ENCODE peak calls at places on chromosomes 12 and 14, in four cellular contexts. One of them, this sample, is unnamed. For H3K36me3, the result is how much of the 10 kb centered on the place peaks cover.

GRCh38 chr12:34401659-34402227 is 379.4 kb downstream of the ALG10 start:
- DNase-seq in HepG2: no peak
- DNase-seq in H1: no peak
- DNase-seq in K562: peak
- DNase-seq in this sample: no peak

GRCh38 chr12:42961395-42961794 is 371.8 kb upstream of the PRICKLE1 start:
- DNase-seq in HepG2: peak
- DNase-seq in H1: peak
- DNase-seq in K562: no peak
- DNase-seq in this sample: peak

GRCh38 chr14:56351861-56352260 is 227.7 kb upstream of the TMEM260 start:
- DNase-seq in HepG2: no peak
- DNase-seq in H1: no peak
- DNase-seq in K562: no peak
- DNase-seq in this sample: no peak

GRCh38 chr12:62468935-62469334 is 2.3 kb downstream of the MON2 start:
- DNase-seq in HepG2: no peak
- DNase-seq in H1: no peak
- DNase-seq in K562: no peak
- DNase-seq in this sample: no peak

GRCh38 chr12:25041006-25041741 is 92.3 kb upstream of the BCAT1 start:
- DNase-seq in HepG2: no peak
- DNase-seq in H1: no peak
- DNase-seq in K562: no peak
- DNase-seq in this sample: no peak

GRCh38 chr14:41380017-41380416 is 226.7 kb upstream of the LRFN5 start:
- DNase-seq in HepG2: no peak
- DNase-seq in H1: no peak
- DNase-seq in K562: no peak
- DNase-seq in this sample: no peak

GRCh38 chr14:103127861-103128598 is 4.8 kb downstream of the TNFAIP2 start:
- DNase-seq in HepG2: no peak
- DNase-seq in H1: no peak
- DNase-seq in K562: no peak
- DNase-seq in this sample: no peak

GRCh38 chr12:108858399-108859074 is 1.2 kb upstream of the SSH1 start:
- DNase-seq in HepG2: no peak
- DNase-seq in H1: no peak
- DNase-seq in K562: no peak
- DNase-seq in this sample: peak

GRCh38 chr14:77645520-77646230 is 29.2 kb upstream of the SPTLC2 start:
- DNase-seq in HepG2: no peak
- DNase-seq in H1: no peak
- DNase-seq in K562: no peak
- DNase-seq in this sample: no peak

GRCh38 chr12:74066476-74066875 is 471.2 kb upstream of the ATXN7L3B start:
- DNase-seq in HepG2: no peak
- DNase-seq in H1: no peak
- DNase-seq in K562: no peak
- DNase-seq in this sample: no peak

GRCh38 chr12:98446716-98447115 is 68.7 kb upstream of the TMPO start:
- DNase-seq in HepG2: no peak
- DNase-seq in H1: no peak
- DNase-seq in K562: no peak
- DNase-seq in this sample: no peak

GRCh38 chr14:55386037-55386798 is 25.4 kb downstream of the ATG14 start:
- DNase-seq in HepG2: no peak
- DNase-seq in H1: no peak
- DNase-seq in K562: no peak
- DNase-seq in this sample: no peak

GRCh38 chr12:12870454-12870853 is 20.9 kb upstream of the GPRC5A start:
- DNase-seq in HepG2: peak
- DNase-seq in H1: no peak
- DNase-seq in K562: no peak
- DNase-seq in this sample: peak

GRCh38 chr14:22521449-22522239 is 67.4 kb downstream of the DAD1 start:
- DNase-seq in HepG2: peak
- DNase-seq in H1: no peak
- DNase-seq in K562: no peak
- DNase-seq in this sample: no peak

GRCh38 chr12:109018276-109018675 is 2.6 kb downstream of the SVOP start:
- DNase-seq in HepG2: no peak
- DNase-seq in H1: no peak
- DNase-seq in K562: no peak
- DNase-seq in this sample: no peak

GRCh38 chr14:91300957-91301356 is 56.5 kb upstream of the GPR68 start:
- DNase-seq in HepG2: no peak
- DNase-seq in H1: no peak
- DNase-seq in K562: no peak
- DNase-seq in this sample: no peak

GRCh38 chr14:103141117-103141796 is 18.0 kb downstream of the TNFAIP2 start:
- DNase-seq in HepG2: peak
- DNase-seq in H1: peak
- DNase-seq in K562: peak
- DNase-seq in this sample: peak

GRCh38 chr12:80178846-80179245 is 79.5 kb downstream of the OTOGL start:
- DNase-seq in HepG2: no peak
- DNase-seq in H1: no peak
- DNase-seq in K562: no peak
- DNase-seq in this sample: no peak

GRCh38 chr12:25283006-25283405 is 32.3 kb upstream of the KRAS start:
- DNase-seq in HepG2: no peak
- DNase-seq in H1: no peak
- DNase-seq in K562: no peak
- DNase-seq in this sample: peak

GRCh38 chr12:53325539-53326061 is 4.2 kb upstream of the AAAS start:
- DNase-seq in HepG2: peak
- DNase-seq in H1: no peak
- DNase-seq in K562: no peak
- DNase-seq in this sample: peak

GRCh38 chr14:64501326-64502171 is 2.1 kb downstream of the ZBTB25 start:
- DNase-seq in HepG2: peak
- DNase-seq in H1: no peak
- DNase-seq in K562: no peak
- DNase-seq in this sample: peak

GRCh38 chr12:89163918-89164317 is 188.4 kb downstream of the DUSP6 start:
- DNase-seq in HepG2: no peak
- DNase-seq in H1: no peak
- DNase-seq in K562: no peak
- DNase-seq in this sample: peak

GRCh38 chr12:2683283-2684025 is 111.3 kb upstream of the FKBP4 start:
- DNase-seq in HepG2: no peak
- DNase-seq in H1: no peak
- DNase-seq in K562: no peak
- DNase-seq in this sample: no peak

GRCh38 chr14:63524537-63525155 is 18.5 kb downstream of the PPP2R5E start:
- DNase-seq in HepG2: no peak
- DNase-seq in H1: no peak
- DNase-seq in K562: no peak
- DNase-seq in this sample: no peak

GRCh38 chr12:66066071-66066928 is 64.2 kb downstream of the LLPH start:
- DNase-seq in HepG2: peak
- DNase-seq in H1: no peak
- DNase-seq in K562: no peak
- DNase-seq in this sample: peak

GRCh38 chr14:104441275-104442106 is 138.1 kb upstream of the C14orf180 start:
- DNase-seq in HepG2: no peak
- DNase-seq in H1: no peak
- DNase-seq in K562: no peak
- DNase-seq in this sample: no peak

GRCh38 chr12:95829395-95829794 is 29.4 kb upstream of the SNRPF start:
- DNase-seq in HepG2: peak
- DNase-seq in H1: no peak
- DNase-seq in K562: no peak
- DNase-seq in this sample: peak

GRCh38 chr14:68416156-68416555 is 376.7 kb downstream of the ZFP36L1 start:
- DNase-seq in HepG2: no peak
- DNase-seq in H1: no peak
- DNase-seq in K562: no peak
- DNase-seq in this sample: no peak

GRCh38 chr12:62256408-62257079 is 3.7 kb upstream of the USP15 start:
- DNase-seq in HepG2: no peak
- DNase-seq in H1: no peak
- DNase-seq in K562: peak
- DNase-seq in this sample: peak

GRCh38 chr12:74111688-74112360 is 425.8 kb upstream of the ATXN7L3B start:
- DNase-seq in HepG2: peak
- DNase-seq in H1: peak
- DNase-seq in K562: no peak
- DNase-seq in this sample: no peak

GRCh38 chr12:54648265-54648664 is at the start of gene DCD:
- DNase-seq in HepG2: no peak
- DNase-seq in H1: no peak
- DNase-seq in K562: no peak
- DNase-seq in this sample: no peak

GRCh38 chr12:54649825-54650224 is 1.7 kb upstream of the DCD start:
- DNase-seq in HepG2: no peak
- DNase-seq in H1: no peak
- DNase-seq in K562: no peak
- DNase-seq in this sample: no peak

GRCh38 chr12:54650884-54651283 is 2.7 kb upstream of the DCD start:
- DNase-seq in HepG2: no peak
- DNase-seq in H1: no peak
- DNase-seq in K562: no peak
- DNase-seq in this sample: no peak

GRCh38 chr12:54653025-54653424 is 4.9 kb upstream of the DCD start:
- DNase-seq in HepG2: no peak
- DNase-seq in H1: no peak
- DNase-seq in K562: no peak
- DNase-seq in this sample: no peak

GRCh38 chr12:54650409-54650808 is 2.2 kb upstream of the DCD start:
- DNase-seq in HepG2: no peak
- DNase-seq in H1: no peak
- DNase-seq in K562: no peak
- DNase-seq in this sample: no peak
- H3K36me3 ChIP-seq in HepG2: under half
- H3K36me3 ChIP-seq in H1: under half
- H3K36me3 ChIP-seq in K562: under half
- H3K36me3 ChIP-seq in this sample: under half

DNA sequence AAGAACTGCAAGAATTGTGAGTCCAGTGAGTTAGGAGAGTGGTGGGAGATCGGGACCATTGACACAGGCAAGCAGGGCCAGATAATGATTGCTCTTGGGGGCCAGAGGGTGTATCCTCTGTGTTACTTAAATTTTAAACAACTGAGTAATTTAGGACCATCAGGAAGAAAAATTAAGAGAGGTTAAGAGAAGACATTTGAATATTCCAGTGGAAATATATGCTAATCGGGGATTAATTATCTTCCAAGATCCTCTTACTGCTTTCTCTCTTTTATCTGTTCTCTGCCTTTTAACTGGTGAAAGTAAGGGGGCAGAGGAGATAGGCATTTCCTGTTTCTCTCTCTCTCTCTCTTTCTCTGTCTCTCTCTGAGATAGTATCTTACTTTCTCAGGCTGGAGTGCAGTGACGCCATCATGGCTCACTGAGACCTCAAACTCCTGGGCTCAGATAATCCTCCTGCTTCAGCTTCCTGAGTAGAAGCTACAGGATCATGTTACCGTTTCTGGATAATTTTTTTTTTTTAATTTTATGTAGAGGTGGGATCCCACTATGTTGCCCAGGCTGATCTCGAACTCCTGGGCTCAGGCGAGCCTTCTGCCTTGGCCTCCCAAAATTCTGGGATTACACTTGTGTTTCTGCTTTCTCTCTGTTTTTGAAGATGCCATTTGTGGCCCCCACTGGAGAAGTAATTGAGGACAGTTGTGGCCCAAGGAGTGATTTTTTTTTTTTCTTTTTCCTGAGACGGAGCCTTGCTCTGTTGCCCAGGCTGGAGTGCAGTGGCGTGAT is 85.1 kb downstream of the DIP2B start:
- DNase-seq in HepG2: no peak
- DNase-seq in H1: no peak
- DNase-seq in K562: no peak
- DNase-seq in this sample: peak
- H3K4me2 ChIP-seq in HepG2: no peak
- H3K4me2 ChIP-seq in H1: no peak
- H3K4me2 ChIP-seq in K562: peak
- H3K4me2 ChIP-seq in this sample: peak

GRCh38 chr12:45296046-45296586 is 80.2 kb downstream of the ANO6 start:
- DNase-seq in HepG2: peak
- DNase-seq in H1: no peak
- DNase-seq in K562: no peak
- DNase-seq in this sample: no peak

GRCh38 chr12:45299132-45299692 is 83.3 kb downstream of the ANO6 start:
- DNase-seq in HepG2: no peak
- DNase-seq in H1: no peak
- DNase-seq in K562: peak
- DNase-seq in this sample: peak

GRCh38 chr12:45303955-45304354 is 88.1 kb downstream of the ANO6 start:
- DNase-seq in HepG2: no peak
- DNase-seq in H1: no peak
- DNase-seq in K562: no peak
- DNase-seq in this sample: no peak

GRCh38 chr12:45302621-45303020 is 86.7 kb downstream of the ANO6 start:
- DNase-seq in HepG2: no peak
- DNase-seq in H1: no peak
- DNase-seq in K562: no peak
- DNase-seq in this sample: peak

DNA sequence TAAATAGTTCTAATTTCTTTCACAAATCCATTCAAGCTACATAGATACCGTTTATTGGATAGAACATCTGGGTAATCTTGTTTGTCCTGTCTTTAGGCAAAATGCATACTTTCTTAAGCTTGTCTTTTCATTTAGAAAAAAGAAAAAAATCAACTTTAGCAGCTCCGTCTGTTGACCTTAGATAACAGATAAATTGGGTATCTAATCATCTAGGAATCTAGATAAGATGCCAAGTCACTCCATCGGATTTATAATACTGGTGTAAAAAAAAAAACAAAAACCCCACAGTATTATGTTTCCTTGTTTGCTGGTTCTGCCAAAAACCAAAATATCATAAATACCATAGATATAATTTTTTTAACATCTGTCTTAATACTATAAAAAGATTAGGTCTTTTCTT is 82.8 kb downstream of the ANO6 start:
- DNase-seq in HepG2: no peak
- DNase-seq in H1: no peak
- DNase-seq in K562: no peak
- DNase-seq in this sample: no peak
- TF ChIP-seq JUN in HepG2: no peak
- TF ChIP-seq JUN in H1: no peak
- TF ChIP-seq JUN in K562: no peak
- TF ChIP-seq JUN in this sample: no peak

GRCh38 chr14:93797071-93797470 is 8.8 kb upstream of the PRIMA1 start:
- DNase-seq in HepG2: no peak
- DNase-seq in H1: no peak
- DNase-seq in K562: no peak
- DNase-seq in this sample: no peak

GRCh38 chr14:93804654-93805053 is 16.4 kb upstream of the PRIMA1 start:
- DNase-seq in HepG2: no peak
- DNase-seq in H1: no peak
- DNase-seq in K562: peak
- DNase-seq in this sample: no peak

GRCh38 chr14:93797536-93797935 is 9.3 kb upstream of the PRIMA1 start:
- DNase-seq in HepG2: no peak
- DNase-seq in H1: no peak
- DNase-seq in K562: no peak
- DNase-seq in this sample: no peak

GRCh38 chr14:93799617-93800016 is 11.3 kb upstream of the PRIMA1 start:
- DNase-seq in HepG2: peak
- DNase-seq in H1: no peak
- DNase-seq in K562: no peak
- DNase-seq in this sample: no peak

GRCh38 chr14:93800038-93800937 is 12.0 kb upstream of the PRIMA1 start:
- DNase-seq in HepG2: peak
- DNase-seq in H1: no peak
- DNase-seq in K562: no peak
- DNase-seq in this sample: no peak
- H3K36me3 ChIP-seq in HepG2: under half
- H3K36me3 ChIP-seq in H1: under half
- H3K36me3 ChIP-seq in K562: under half
- H3K36me3 ChIP-seq in this sample: under half